ENCODE peak calls at places on chromosome 22, in five cellular contexts. I is cardiac fibroblast, J is ovary, E is psoas muscle, Z is skeletal muscle cell. M is an unnamed sample.

GRCh38 chr22:26616650-26617049 is 1.2 kb downstream of the CRYBB1 start:
- DNase-seq in Z (no peak), J (no peak), I (no peak), E (no peak), M (no peak)

GRCh38 chr22:46085831-46086576 is 64.3 kb upstream of the PPARA start:
- DNase-seq in Z (no peak), I (peak), E (peak), J (peak), M (peak)

GRCh38 chr22:20566420-20567260 is 59.2 kb downstream of the MED15 start:
- DNase-seq in J (peak), I (peak), Z (peak), E (peak), M (no peak)

GRCh38 chr22:23501244-23501643 is 78.8 kb downstream of the IGLL1 start:
- DNase-seq in I (no peak), Z (no peak), E (no peak), J (no peak), M (no peak)

GRCh38 chr22:48410536-48410935 is 1417.1 kb downstream of the BRD1 start:
- DNase-seq in I (no peak), Z (no peak), E (no peak), J (no peak), M (no peak)

GRCh38 chr22:25748704-25749103 is 6.7 kb downstream of the MYO18B start:
- DNase-seq in E (no peak), I (no peak), Z (no peak), J (no peak), M (peak)

GRCh38 chr22:39097098-39098020 is at the start of gene APOBEC3H:
- DNase-seq in J (no peak), I (no peak), E (peak), Z (no peak), M (peak)

GRCh38 chr22:23404689-23405365 is 175.3 kb downstream of the IGLL1 start:
- DNase-seq in I (peak), Z (peak), J (peak), E (no peak), M (no peak)

GRCh38 chr22:30968924-30969531 is at the start of gene TUG1:
- DNase-seq in E (peak), Z (peak), J (peak), I (peak), M (peak)

GRCh38 chr22:24060375-24060788 is 49.3 kb downstream of the CABIN1 start:
- DNase-seq in Z (peak), I (peak), J (peak), E (no peak), M (no peak)

GRCh38 chr22:30894371-30894740 is 74.2 kb downstream of the MORC2 start:
- DNase-seq in I (no peak), J (no peak), Z (no peak), E (no peak), M (no peak)

GRCh38 chr22:27835446-27835845 is 33.9 kb upstream of the MN1 start:
- DNase-seq in I (no peak), J (no peak), Z (no peak), E (no peak), M (no peak)

GRCh38 chr22:24305260-24305692 is 34.6 kb downstream of the SPECC1L start:
- DNase-seq in Z (no peak), E (no peak), J (no peak), I (peak), M (peak)

GRCh38 chr22:44437493-44438015 is 60.5 kb downstream of the RTL6 start:
- DNase-seq in Z (no peak), I (peak), E (no peak), J (no peak), M (no peak)

GRCh38 chr22:19463008-19463407 is 15.5 kb upstream of the C22orf39 start:
- DNase-seq in E (no peak), Z (no peak), I (no peak), J (no peak), M (no peak)

GRCh38 chr22:19456541-19456940 is 9.0 kb upstream of the C22orf39 start:
- DNase-seq in E (no peak), Z (no peak), I (no peak), J (no peak), M (no peak)

GRCh38 chr22:19461506-19461905 is 14.0 kb upstream of the C22orf39 start:
- DNase-seq in E (no peak), I (no peak), Z (no peak), J (no peak), M (no peak)

GRCh38 chr22:19457828-19458428 is 10.4 kb upstream of the C22orf39 start:
- DNase-seq in E (no peak), J (no peak), I (no peak), Z (no peak), M (no peak)

GRCh38 chr22:19460036-19460435 is 12.5 kb upstream of the C22orf39 start:
- DNase-seq in J (no peak), I (no peak), E (no peak), Z (no peak), M (no peak)
- H3K4me3 ChIP-seq in J (no peak), I (no peak), E (no peak), Z (no peak), M (no peak)

GRCh38 chr22:37020192-37020479 is 594 bp downstream of the MPST start:
- DNase-seq in E (no peak), I (peak), J (peak), Z (no peak), M (peak)

GRCh38 chr22:37022483-37023337 is 3.2 kb downstream of the MPST start:
- DNase-seq in J (no peak), Z (no peak), I (no peak), E (no peak), M (peak)

GRCh38 chr22:37019309-37020191 is at the start of the genes MPST and TST:
- DNase-seq in I (peak), E (peak), Z (no peak), J (peak), M (peak)

GRCh38 chr22:37021710-37022482 is 2.4 kb downstream of the MPST start:
- DNase-seq in E (peak), Z (no peak), I (peak), J (no peak), M (peak)

GRCh38 chr22:37021041-37021440 is 1.5 kb downstream of the MPST start:
- DNase-seq in E (peak), Z (no peak), I (no peak), J (no peak), M (peak)
- H3K4me3 ChIP-seq in E (peak), Z (no peak), I (no peak), J (peak), M (no peak)

DNA sequence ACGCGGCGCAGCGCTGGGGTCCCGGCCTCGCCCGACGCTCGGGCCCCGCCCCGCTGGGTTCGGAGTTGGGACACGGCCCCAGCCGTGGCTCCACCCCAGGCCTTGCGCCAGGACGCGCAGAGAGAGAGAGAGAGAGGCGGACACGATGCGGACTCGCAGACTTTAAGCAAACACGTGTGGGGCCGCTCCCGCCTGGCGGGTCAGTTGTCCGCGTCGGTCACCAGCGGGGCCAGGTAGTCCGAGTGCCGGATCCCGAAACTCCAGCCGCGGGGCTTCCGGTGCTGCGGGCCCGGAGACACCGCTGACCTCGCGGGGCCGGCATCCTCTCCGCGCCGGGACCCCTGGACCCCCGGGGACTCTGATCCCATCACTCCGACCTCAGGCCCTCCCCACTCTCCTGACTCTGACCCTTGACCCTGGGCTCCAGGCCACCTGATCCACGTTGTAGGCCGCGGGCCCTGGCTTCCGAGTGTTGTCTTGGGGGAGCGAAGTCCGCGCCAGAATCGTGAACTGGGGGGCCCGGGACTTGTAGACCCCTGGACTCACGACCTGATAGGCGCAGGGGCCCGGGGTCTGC is 556 bp upstream of the TYMP start:
- DNase-seq in I (peak), J (no peak), E (peak), Z (no peak), M (peak)
- H3K4me3 ChIP-seq in I (peak), J (peak), E (peak), Z (peak), M (peak)

GRCh38 chr22:22400099-22400498 is 108.4 kb downstream of the ZNF280B start:
- DNase-seq in Z (no peak), E (no peak), J (no peak), I (no peak), M (no peak)

GRCh38 chr22:22397292-22397870 is 111.2 kb downstream of the ZNF280B start:
- DNase-seq in Z (no peak), I (peak), J (no peak), E (no peak), M (peak)

GRCh38 chr22:22396741-22397291 is 111.7 kb downstream of the ZNF280B start:
- DNase-seq in E (no peak), Z (no peak), J (no peak), I (no peak), M (no peak)

GRCh38 chr22:22397875-22398524 is 110.5 kb downstream of the ZNF280B start:
- DNase-seq in Z (no peak), I (peak), E (no peak), J (no peak), M (no peak)

GRCh38 chr22:22398530-22399327 is 109.8 kb downstream of the ZNF280B start:
- DNase-seq in I (no peak), E (no peak), J (no peak), Z (no peak), M (no peak)
- H3K4me3 ChIP-seq in I (no peak), E (no peak), J (no peak), Z (no peak), M (no peak)

DNA sequence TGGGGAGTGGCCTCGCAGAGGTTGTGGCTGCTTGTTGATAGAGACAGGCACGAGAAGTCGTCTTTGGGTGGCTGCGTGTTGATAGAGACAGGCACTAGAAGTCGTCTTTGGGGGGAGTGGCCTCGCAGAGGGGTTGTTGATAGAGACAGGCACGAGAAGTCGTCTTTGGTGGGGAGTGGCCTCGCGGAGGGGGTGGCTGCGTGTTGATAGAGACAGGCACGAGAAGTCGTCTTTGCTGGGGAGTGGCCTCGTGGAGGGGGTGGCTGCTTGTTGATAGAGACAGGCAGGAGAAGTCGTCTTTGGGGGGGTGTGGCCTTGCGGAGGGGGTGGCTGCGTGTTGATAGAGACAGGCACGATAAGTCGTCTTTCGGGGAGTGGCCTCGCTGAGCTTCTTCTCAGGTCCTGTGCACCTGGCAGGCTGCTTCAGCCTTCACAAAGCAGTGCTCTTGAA is 328.8 kb downstream of the TBC1D22A start:
- DNase-seq in J (no peak), Z (no peak), I (no peak), E (no peak), M (peak)
- H3K4me3 ChIP-seq in J (no peak), Z (peak), I (peak), E (no peak), M (peak)

DNA sequence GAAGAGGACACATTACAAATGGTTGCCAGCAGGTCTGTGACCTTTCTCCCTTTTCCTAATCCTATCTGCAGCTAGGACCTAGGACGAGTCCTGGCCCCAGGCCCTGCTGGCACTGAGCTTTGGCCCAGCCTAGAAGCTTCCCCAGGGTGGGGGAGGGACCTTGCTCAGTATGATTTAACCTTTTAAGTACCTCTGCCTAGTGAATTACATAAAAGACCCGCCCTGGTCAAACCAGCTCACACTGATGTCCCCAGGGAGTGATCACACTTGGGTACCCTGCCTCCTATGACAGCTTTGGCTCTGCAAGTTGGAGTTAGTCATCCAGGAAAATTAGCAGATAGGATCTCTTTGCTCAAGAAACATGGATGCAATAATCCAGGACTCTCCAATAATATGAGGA is 21.9 kb downstream of the ASCC2 start:
- DNase-seq in E (peak), J (peak), I (no peak), Z (no peak), M (peak)
- H3K4me3 ChIP-seq in E (peak), J (no peak), I (no peak), Z (no peak), M (no peak)

GRCh38 chr22:42770448-42770726 is 49.7 kb upstream of the A4GALT start:
- DNase-seq in J (no peak), E (no peak), Z (no peak), I (no peak), M (no peak)

GRCh38 chr22:42773161-42773560 is 52.5 kb upstream of the A4GALT start:
- DNase-seq in J (no peak), Z (no peak), I (no peak), E (no peak), M (no peak)

GRCh38 chr22:42769574-42770447 is 49.1 kb upstream of the A4GALT start:
- DNase-seq in I (peak), E (peak), Z (peak), J (peak), M (peak)

GRCh38 chr22:42770941-42771647 is 50.4 kb upstream of the A4GALT start:
- DNase-seq in J (no peak), E (no peak), I (no peak), Z (no peak), M (no peak)

DNA sequence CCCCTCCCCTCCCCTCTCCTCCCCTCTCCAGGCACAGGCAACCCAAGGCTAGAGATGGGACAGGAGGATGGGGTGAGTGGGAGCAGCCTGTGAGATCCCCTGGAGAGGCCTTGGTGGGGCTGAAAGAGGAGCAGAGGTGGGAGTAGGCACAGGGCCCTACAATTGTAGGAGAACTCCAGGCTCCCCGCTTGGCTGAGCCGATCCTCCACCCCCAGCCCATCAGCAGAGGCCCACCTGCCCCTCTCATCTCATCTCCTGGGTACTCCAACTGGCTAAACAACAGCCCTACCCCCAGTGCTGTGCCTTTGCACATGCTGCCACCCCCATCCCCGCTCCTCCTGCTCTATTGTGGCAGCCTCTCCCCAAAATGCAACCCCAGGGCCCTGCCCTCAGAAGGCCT is 52.0 kb upstream of the A4GALT start:
- DNase-seq in J (no peak), E (no peak), I (no peak), Z (no peak), M (no peak)
- H3K4me3 ChIP-seq in J (no peak), E (no peak), I (no peak), Z (no peak), M (no peak)

M was measured in small intestine.